ENCODE peak calls at places on chromosomes 16 and 17, in five cellular contexts. G is cardiac muscle cell, Q is PC-3, K is fibroblast of lung, Z is GM20000. H is an unnamed sample.

GRCh38 chr17:3959295-3959899 is 4.8 kb downstream of the ATP2A3 start:
- DNase-seq in G (no peak), Q (peak; percentile 82), K (peak; percentile 76), Z (no peak), H (no peak)

GRCh38 chr17:78839173-78839761 is 1.3 kb downstream of the USP36 start:
- DNase-seq in G (peak; percentile 1), Q (peak; percentile 75), K (no peak), Z (peak; percentile 42), H (no peak)

GRCh38 chr16:54070944-54071343 is 215.6 kb downstream of the IRX3 start:
- DNase-seq in G (no peak), Q (no peak), K (no peak), Z (peak; percentile 30), H (peak; percentile 39)

GRCh38 chr17:4845128-4845527 is 12.0 kb downstream of the MINK1 start:
- DNase-seq in G (no peak), Q (no peak), K (no peak), Z (no peak), H (no peak)

GRCh38 chr17:82920150-82920549 is 80.3 kb upstream of the ZNF750 start:
- DNase-seq in G (no peak), Q (no peak), K (no peak), Z (no peak), H (no peak)

GRCh38 chr17:50488880-50489279 is 10.2 kb downstream of the RSAD1 start:
- DNase-seq in G (no peak), Q (no peak), K (no peak), Z (no peak), H (no peak)

GRCh38 chr17:15448580-15448956 is 18.9 kb downstream of the CDRT4 start:
- DNase-seq in G (no peak), Q (no peak), K (no peak), Z (no peak), H (no peak)

GRCh38 chr16:28823291-28823718 is 506 bp downstream of the ATXN2L start:
- DNase-seq in G (peak; percentile 60), Q (no peak), K (no peak), Z (no peak), H (no peak)

GRCh38 chr16:55476625-55477533 is 2.1 kb upstream of the MMP2 start:
- DNase-seq in G (no peak), Q (peak; percentile 12), K (no peak), Z (no peak), H (no peak)

GRCh38 chr17:21816592-21817567 is 124.6 kb downstream of the KCNJ18 start:
- DNase-seq in G (no peak), Q (no peak), K (no peak), Z (no peak), H (peak; percentile 2)

GRCh38 chr16:72876221-72876620 is 171.7 kb downstream of the ZFHX3 start:
- DNase-seq in G (no peak), Q (no peak), K (peak; percentile 83), Z (peak; percentile 44), H (peak; percentile 54)

GRCh38 chr16:9969580-9969979 is 212.6 kb downstream of the GRIN2A start:
- DNase-seq in G (no peak), Q (no peak), K (no peak), Z (no peak), H (no peak)

GRCh38 chr16:79278506-79278905 is 322.0 kb downstream of the MAF start:
- DNase-seq in G (no peak), Q (no peak), K (no peak), Z (no peak), H (no peak)

GRCh38 chr16:28974007-28974436 is 556 bp upstream of the SPNS1 start:
- DNase-seq in G (peak; percentile 85), Q (peak; percentile 65), K (peak; percentile 74), Z (peak; percentile 36), H (no peak)

GRCh38 chr17:44010966-44011647 is 3.7 kb downstream of the TMEM101 start:
- DNase-seq in G (peak; percentile 23), Q (no peak), K (peak; percentile 96), Z (no peak), H (no peak)

GRCh38 chr17:44012874-44013273 is 1.9 kb downstream of the TMEM101 start:
- DNase-seq in G (no peak), Q (no peak), K (no peak), Z (no peak), H (no peak)

GRCh38 chr17:44014133-44014436 is 678 bp downstream of the TMEM101 start:
- DNase-seq in G (peak; percentile 65), Q (no peak), K (no peak), Z (no peak), H (no peak)

GRCh38 chr17:44012391-44012790 is 2.4 kb downstream of the TMEM101 start:
- DNase-seq in G (peak; percentile 12), Q (no peak), K (no peak), Z (no peak), H (no peak)

DNA sequence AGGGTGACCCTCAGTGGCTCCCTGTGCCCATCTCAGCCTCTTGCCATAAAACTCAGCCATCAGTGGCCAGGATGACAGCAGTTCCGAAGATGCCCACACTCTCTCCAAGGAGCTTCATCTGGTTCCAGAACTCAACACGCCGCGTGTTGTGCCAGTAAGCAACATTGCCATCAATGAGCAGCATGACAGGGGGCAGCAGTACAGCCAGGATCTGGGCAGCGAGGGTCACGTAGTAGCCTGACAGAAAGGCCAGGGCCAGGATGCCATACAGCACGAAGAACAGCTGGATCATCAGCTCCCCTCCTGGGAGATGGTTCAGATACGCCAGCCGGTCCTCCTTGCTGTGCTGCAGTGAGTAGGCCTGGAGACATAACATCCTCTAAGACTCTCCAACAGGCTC is 2.9 kb downstream of the TMEM101 start:
- DNase-seq in G (no peak), Q (no peak), K (no peak), Z (no peak), H (no peak)
- TF ChIP-seq CTCF in G (no peak), Q (no peak), K (no peak), Z (no peak), H (no peak)

DNA sequence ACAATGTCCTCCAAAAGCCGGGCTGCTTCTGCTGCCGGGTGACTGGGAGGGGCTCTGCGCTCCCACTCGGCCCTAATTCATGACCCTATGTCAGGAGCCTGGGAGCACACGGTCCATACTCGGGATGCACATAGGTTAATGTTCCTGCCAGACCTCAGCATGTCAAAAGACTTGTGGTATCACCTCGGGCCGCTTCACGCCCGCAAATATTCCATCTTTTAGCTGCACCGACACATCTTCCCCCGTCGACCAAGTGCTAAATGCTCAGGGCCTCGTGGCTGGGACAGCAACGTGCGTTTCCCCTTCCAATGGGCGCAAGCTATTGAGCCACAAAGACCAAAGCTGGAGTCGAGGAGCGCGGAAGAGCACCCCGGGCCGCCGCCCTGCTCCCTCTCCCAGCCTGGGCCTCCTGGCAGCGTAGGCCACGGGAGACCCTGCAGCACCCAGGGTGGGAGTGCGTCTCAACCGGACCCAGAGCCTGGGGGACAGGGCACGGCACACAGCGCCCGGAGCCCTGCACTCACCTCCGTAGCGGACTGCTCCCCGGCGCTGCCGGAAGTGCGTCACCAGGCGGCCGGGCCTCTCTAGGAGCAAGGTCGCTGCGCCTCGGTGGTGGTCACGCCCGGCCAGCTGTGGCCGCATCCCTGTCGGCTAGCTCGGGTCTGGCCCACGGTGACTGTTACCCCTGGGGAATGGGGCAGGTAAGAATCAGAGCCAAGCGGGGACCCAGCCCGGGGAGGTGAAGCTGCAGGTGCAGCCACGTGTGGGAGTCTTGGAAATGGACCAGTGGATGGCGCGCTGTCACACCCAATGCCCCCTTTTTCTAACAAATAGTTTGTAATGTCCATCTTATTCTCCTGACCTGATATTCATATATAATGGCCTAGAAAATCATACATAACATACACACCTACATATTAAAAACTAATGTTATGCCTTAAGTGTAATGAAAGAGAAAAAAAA is at the start of gene ZNF23:
- DNase-seq in G (peak; percentile 89), Q (peak; percentile 66), K (peak; percentile 81), Z (peak; percentile 92), H (peak; percentile 96)
- TF ChIP-seq CTCF in G (no peak), Q (no peak), K (peak; percentile 5), Z (no peak), H (no peak)

GRCh38 chr16:83852774-83853173 is 45.0 kb downstream of the HSBP1 start:
- DNase-seq in G (no peak), Q (no peak), K (no peak), Z (no peak), H (no peak)

GRCh38 chr16:83851473-83851872 is 43.7 kb downstream of the HSBP1 start:
- DNase-seq in G (no peak), Q (no peak), K (no peak), Z (no peak), H (no peak)

GRCh38 chr16:83845263-83845662 is 37.5 kb downstream of the HSBP1 start:
- DNase-seq in G (no peak), Q (no peak), K (no peak), Z (no peak), H (no peak)

GRCh38 chr16:83847371-83848225 is 39.8 kb downstream of the HSBP1 start:
- DNase-seq in G (no peak), Q (no peak), K (no peak), Z (no peak), H (no peak)

DNA sequence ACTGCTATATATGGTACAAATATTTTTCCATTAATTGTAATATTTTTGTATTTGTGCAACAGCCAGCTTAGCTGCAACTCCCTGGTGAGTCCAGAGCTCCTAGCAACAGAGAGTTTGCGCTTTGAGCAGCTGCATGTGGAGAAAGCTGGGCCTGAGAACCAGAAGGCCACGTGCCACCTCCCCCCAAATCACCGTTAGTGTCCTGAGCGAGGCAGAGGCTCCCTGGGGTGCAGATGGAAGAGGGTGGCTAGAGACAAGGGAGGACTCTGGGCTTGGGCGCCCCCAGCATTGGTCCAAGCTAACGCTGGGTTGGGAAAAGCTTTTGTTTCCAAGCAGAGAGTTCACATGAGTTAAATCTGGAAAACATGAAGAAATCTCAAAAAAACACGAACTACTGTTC is 41.7 kb downstream of the HSBP1 start:
- DNase-seq in G (no peak), Q (no peak), K (no peak), Z (no peak), H (no peak)
- TF ChIP-seq CTCF in G (no peak), Q (no peak), K (no peak), Z (no peak), H (no peak)

GRCh38 chr16:88613293-88613692 is 25.1 kb upstream of the IL17C start:
- DNase-seq in G (no peak), Q (no peak), K (no peak), Z (no peak), H (no peak)
- TF ChIP-seq CTCF in G (no peak), Q (no peak), K (no peak), Z (no peak), H (no peak)

H was measured in GM13976.